ENCODE peak calls at places on chromosomes 4 and X, in five cellular contexts. J, V, W, G and Q are unnamed samples.

GRCh38 chrX:78024349-78025108 is 55.1 kb upstream of the PGAM4 start:
- DNase-seq in W (no peak), J (peak), V (peak), G (peak), Q (peak)

GRCh38 chr4:127251423-127251822 is 381.3 kb upstream of the INTU start:
- DNase-seq in W (no peak), V (peak), G (no peak), J (no peak), Q (no peak)

GRCh38 chrX:150934453-150934852 is 36.0 kb upstream of the CD99L2 start:
- DNase-seq in G (no peak), V (peak), J (no peak), W (no peak), Q (no peak)

GRCh38 chr4:112852586-112852985 is 196.9 kb upstream of the ANK2 start:
- DNase-seq in V (no peak), W (no peak), J (no peak), G (no peak), Q (no peak)

GRCh38 chrX:55908685-55909212 is 191.2 kb downstream of the RRAGB start:
- DNase-seq in J (no peak), W (no peak), V (peak), G (no peak), Q (no peak)

GRCh38 chr4:57065730-57066482 is 44.3 kb downstream of the IGFBP7 start:
- DNase-seq in V (no peak), W (no peak), G (no peak), J (no peak), Q (no peak)

GRCh38 chrX:74450803-74451449 is 29.6 kb downstream of the SLC16A2 start:
- DNase-seq in G (no peak), V (peak), W (no peak), J (no peak), Q (no peak)

GRCh38 chr4:151004222-151004621 is 10.9 kb downstream of the LRBA start:
- DNase-seq in W (no peak), J (no peak), V (peak), G (no peak), Q (no peak)

GRCh38 chr4:93409035-93409434 is 419.5 kb upstream of the ATOH1 start:
- DNase-seq in W (no peak), J (no peak), V (no peak), G (no peak), Q (no peak)